ENCODE peak calls at places on chromosomes 5 and 9, in six cellular contexts. Y, W, O, U, N and F are unnamed samples.

GRCh38 chr5:66958984-66959641 is 237.5 kb downstream of the CD180 start:
- DNase-seq in Y (peak; percentile 23), W (no peak), O (peak; percentile 50), U (peak; percentile 45), N (peak; percentile 77), F (no peak)

GRCh38 chr9:70120834-70121510 is 77.3 kb downstream of the MAMDC2 start:
- DNase-seq in Y (peak; percentile 22), W (no peak), O (no peak), U (peak; percentile 84), N (peak; percentile 52), F (no peak)

GRCh38 chr5:18305288-18305899 is 671.1 kb downstream of the TAF11L14 start:
- DNase-seq in Y (peak; percentile 60), W (no peak), O (no peak), U (no peak), N (peak; percentile 4), F (no peak)

GRCh38 chr9:16825364-16825763 is 45.1 kb downstream of the BNC2 start:
- DNase-seq in Y (no peak), W (no peak), O (no peak), U (no peak), N (no peak), F (no peak)

GRCh38 chr5:141522301-141522700 is 33.4 kb downstream of the PCDHGC5 start:
- DNase-seq in Y (no peak), W (no peak), O (no peak), U (no peak), N (no peak), F (no peak)

GRCh38 chr9:131697908-131698714 is 41.8 kb downstream of the RAPGEF1 start:
- DNase-seq in Y (no peak), W (no peak), O (no peak), U (no peak), N (peak; percentile 29), F (no peak)

GRCh38 chr9:96418920-96419690 is 935 bp upstream of the ZNF367 start:
- DNase-seq in Y (peak; percentile 67), W (peak; percentile 53), O (peak; percentile 74), U (peak; percentile 86), N (peak; percentile 65), F (peak; percentile 44)

GRCh38 chr5:140570488-140570887 is 5.9 kb downstream of the SLC35A4 start:
- DNase-seq in Y (no peak), W (no peak), O (no peak), U (no peak), N (no peak), F (no peak)

GRCh38 chr9:114266969-114267368 is 55.9 kb upstream of the ORM1 start:
- DNase-seq in Y (no peak), W (no peak), O (no peak), U (no peak), N (no peak), F (no peak)

GRCh38 chr5:44402084-44402483 is 12.9 kb upstream of the FGF10 start:
- DNase-seq in Y (no peak), W (no peak), O (no peak), U (no peak), N (no peak), F (no peak)

GRCh38 chr5:179435731-179436315 is 90.6 kb upstream of the ADAMTS2 start:
- DNase-seq in Y (no peak), W (no peak), O (no peak), U (no peak), N (no peak), F (no peak)

GRCh38 chr9:85289142-85289541 is 452.6 kb downstream of the AGTPBP1 start:
- DNase-seq in Y (no peak), W (no peak), O (no peak), U (no peak), N (no peak), F (no peak)

GRCh38 chr5:155594270-155594669 is 580.7 kb downstream of the KIF4B start:
- DNase-seq in Y (no peak), W (no peak), O (no peak), U (no peak), N (no peak), F (no peak)

GRCh38 chr9:2740616-2741015 is 23.3 kb downstream of the KCNV2 start:
- DNase-seq in Y (no peak), W (no peak), O (no peak), U (no peak), N (no peak), F (no peak)

GRCh38 chr9:114613919-114614318 is 2.8 kb downstream of the TMEM268 start:
- DNase-seq in Y (no peak), W (no peak), O (no peak), U (no peak), N (no peak), F (no peak)

GRCh38 chr5:153749941-153750340 is 259.5 kb downstream of the GRIA1 start:
- DNase-seq in Y (no peak), W (no peak), O (no peak), U (no peak), N (no peak), F (no peak)

GRCh38 chr5:131999991-132000490 is 11.4 kb downstream of the ACSL6 start:
- DNase-seq in Y (no peak), W (no peak), O (no peak), U (no peak), N (no peak), F (no peak)

GRCh38 chr9:113649054-113649453 is 185.5 kb downstream of the RGS3 start:
- DNase-seq in Y (no peak), W (no peak), O (peak; percentile 73), U (peak; percentile 88), N (peak; percentile 78), F (no peak)

GRCh38 chr9:71285191-71285656 is 163.8 kb upstream of the TRPM3 start:
- DNase-seq in Y (peak; percentile 74), W (peak; percentile 3), O (peak; percentile 5), U (no peak), N (peak; percentile 33), F (peak; percentile 63)

GRCh38 chr9:106954562-106954961 is 91.6 kb downstream of the ZNF462 start:
- DNase-seq in Y (no peak), W (no peak), O (no peak), U (no peak), N (no peak), F (no peak)

GRCh38 chr5:78964889-78965288 is 20.2 kb downstream of the ARSB start:
- DNase-seq in Y (peak; percentile 82), W (no peak), O (no peak), U (no peak), N (no peak), F (peak; percentile 20)

GRCh38 chr5:74326571-74327338 is 313.8 kb downstream of the ENC1 start:
- DNase-seq in Y (peak; percentile 37), W (peak; percentile 17), O (no peak), U (no peak), N (peak; percentile 49), F (peak; percentile 17)

GRCh38 chr9:79621916-79622575 is 50.3 kb downstream of the TLE4 start:
- DNase-seq in Y (no peak), W (no peak), O (no peak), U (no peak), N (no peak), F (no peak)

GRCh38 chr5:113112435-113112834 is 135.8 kb downstream of the DCP2 start:
- DNase-seq in Y (no peak), W (no peak), O (no peak), U (peak; percentile 43), N (no peak), F (no peak)

GRCh38 chr5:135890296-135890695 is 5.3 kb downstream of the IL9 start:
- DNase-seq in Y (no peak), W (no peak), O (no peak), U (no peak), N (peak; percentile 31), F (no peak)

GRCh38 chr5:154603011-154603410 is 125.0 kb upstream of the HAND1 start:
- DNase-seq in Y (no peak), W (no peak), O (no peak), U (no peak), N (no peak), F (no peak)

GRCh38 chr9:21252727-21253547 is 13.1 kb upstream of the IFNA14 start:
- DNase-seq in Y (peak; percentile 61), W (no peak), O (no peak), U (peak; percentile 33), N (peak; percentile 27), F (peak; percentile 30)

GRCh38 chr5:57167201-57167600 is 6.7 kb upstream of the GPBP1 start:
- DNase-seq in Y (no peak), W (no peak), O (no peak), U (no peak), N (no peak), F (no peak)

GRCh38 chr9:121650220-121651013 is 1.0 kb upstream of the DAB2IP start:
- DNase-seq in Y (peak; percentile 40), W (no peak), O (no peak), U (peak; percentile 77), N (peak; percentile 83), F (no peak)

GRCh38 chr9:136290508-136291000 is 13.3 kb downstream of the CCDC187 start:
- DNase-seq in Y (no peak), W (no peak), O (no peak), U (no peak), N (no peak), F (no peak)

GRCh38 chr9:24464321-24464951 is 81.3 kb downstream of the IZUMO3 start:
- DNase-seq in Y (no peak), W (no peak), O (no peak), U (no peak), N (no peak), F (no peak)

GRCh38 chr5:142293486-142293885 is 31.3 kb downstream of the SPRY4 start:
- DNase-seq in Y (no peak), W (no peak), O (no peak), U (no peak), N (no peak), F (no peak)

GRCh38 chr9:70422371-70423043 is 8.1 kb upstream of the KLF9 start:
- DNase-seq in Y (no peak), W (no peak), O (no peak), U (no peak), N (no peak), F (no peak)

GRCh38 chr9:35557330-35557729 is 47.7 kb upstream of the TESK1 start:
- DNase-seq in Y (no peak), W (no peak), O (no peak), U (no peak), N (peak; percentile 76), F (no peak)

GRCh38 chr5:178465861-178466288 is 124.3 kb downstream of the COL23A1 start:
- DNase-seq in Y (no peak), W (no peak), O (no peak), U (no peak), N (no peak), F (no peak)

GRCh38 chr9:124035001-124035650 is 23.6 kb downstream of the LHX2 start:
- DNase-seq in Y (no peak), W (no peak), O (no peak), U (no peak), N (no peak), F (no peak)

GRCh38 chr5:152393420-152393819 is 11.7 kb downstream of the NMUR2 start:
- DNase-seq in Y (no peak), W (no peak), O (no peak), U (no peak), N (no peak), F (no peak)

GRCh38 chr9:124716795-124717194 is 54.3 kb downstream of the NR6A1 start:
- DNase-seq in Y (no peak), W (no peak), O (no peak), U (no peak), N (no peak), F (no peak)

GRCh38 chr9:129339539-129340157 is 161.6 kb upstream of the IER5L start:
- DNase-seq in Y (no peak), W (no peak), O (no peak), U (no peak), N (no peak), F (no peak)

GRCh38 chr9:70573308-70573707 is 158.9 kb upstream of the KLF9 start:
- DNase-seq in Y (no peak), W (no peak), O (no peak), U (no peak), N (no peak), F (no peak)